ENCODE peak calls at places on chromosomes 11 and 22, in nine cellular contexts. H is stimulated activated CD4-positive, alpha-beta T cell treated with anti-CD3 and anti-CD28 coated beads, TNF-alpha, amount 100 ng/mL, for 4 hours; G is activated CD4-positive, alpha-beta T cell treated with anti-CD3 and anti-CD28 coated beads, Interleukin-2, amount 50 U/mL, for 48 hours; R is iris pigment epithelial cell; X is psoas muscle; W is HS-5; Z is esophagus squamous epithelium; Q is SW 1271; V is activated CD4-positive, alpha-beta memory T cell treated with anti-CD3 and anti-CD28 coated beads, Interleukin-2, amount 10 ng/mL, durations not matched to agents 7 days and 5 days. J is an unnamed sample.

GRCh38 chr11:74397531-74398243 is 546 bp downstream of the PGM2L1 start:
- DNase-seq in H (no peak), G (peak; percentile 33), R (peak; percentile 34), X (peak; percentile 24), W (no peak), Z (no peak), Q (no peak), V (peak; percentile 49), J (no peak)

GRCh38 chr11:56331861-56332491 is 13.9 kb upstream of the OR8K1 start:
- DNase-seq in H (no peak), G (no peak), R (no peak), X (no peak), W (no peak), Z (no peak), Q (no peak), V (no peak), J (no peak)

GRCh38 chr22:25700996-25701815 is 40.8 kb upstream of the MYO18B start:
- DNase-seq in H (no peak), G (no peak), R (peak; percentile 30), X (peak; percentile 32), W (no peak), Z (no peak), Q (no peak), V (no peak), J (no peak)

GRCh38 chr11:95337175-95337957 is 106.4 kb upstream of the SESN3 start:
- DNase-seq in H (no peak), G (peak; percentile 57), R (peak; percentile 61), X (peak; percentile 69), W (no peak), Z (no peak), Q (no peak), V (peak; percentile 41), J (no peak)

GRCh38 chr11:128737704-128738103 is 43.8 kb downstream of the FLI1 start:
- DNase-seq in H (no peak), G (no peak), R (peak; percentile 26), X (no peak), W (no peak), Z (no peak), Q (no peak), V (no peak), J (no peak)

GRCh38 chr22:30338802-30339201 is 12.1 kb upstream of the TBC1D10A start:
- DNase-seq in H (no peak), G (no peak), R (no peak), X (no peak), W (no peak), Z (no peak), Q (no peak), V (no peak), J (no peak)

GRCh38 chr11:69730500-69730899 is 26.7 kb upstream of the FGF19 start:
- DNase-seq in H (no peak), G (no peak), R (no peak), X (no peak), W (no peak), Z (no peak), Q (no peak), V (no peak), J (no peak)

GRCh38 chr11:18775492-18776292 is 15.9 kb downstream of the PTPN5 start:
- DNase-seq in H (no peak), G (peak; percentile 77), R (peak; percentile 54), X (peak; percentile 52), W (no peak), Z (no peak), Q (peak; percentile 23), V (peak; percentile 77), J (peak; percentile 15)

GRCh38 chr11:66637557-66638176 is 836 bp upstream of the RBM4 start:
- DNase-seq in H (no peak), G (no peak), R (peak; percentile 25), X (no peak), W (no peak), Z (no peak), Q (no peak), V (no peak), J (no peak)

GRCh38 chr11:60941371-60942119 is 10.4 kb downstream of the SLC15A3 start:
- DNase-seq in H (no peak), G (no peak), R (no peak), X (no peak), W (no peak), Z (no peak), Q (no peak), V (no peak), J (no peak)

GRCh38 chr11:10900686-10901415 is 43.0 kb upstream of the ZBED5 start:
- DNase-seq in H (no peak), G (no peak), R (peak; percentile 51), X (peak; percentile 31), W (no peak), Z (no peak), Q (no peak), V (no peak), J (no peak)

GRCh38 chr11:5335166-5335565 is 8.2 kb downstream of the OR51B5 start:
- DNase-seq in H (no peak), G (no peak), R (no peak), X (no peak), W (no peak), Z (no peak), Q (no peak), V (no peak), J (no peak)

GRCh38 chr11:12289667-12290476 is 87.5 kb upstream of the PARVA start:
- DNase-seq in H (no peak), G (no peak), R (no peak), X (no peak), W (no peak), Z (no peak), Q (no peak), V (no peak), J (no peak)

GRCh38 chr22:39306456-39307361 is 12.7 kb downstream of the RPL3 start:
- DNase-seq in H (peak; percentile 40), G (peak; percentile 74), R (peak; percentile 44), X (no peak), W (no peak), Z (no peak), Q (no peak), V (peak; percentile 65), J (no peak)

GRCh38 chr11:59776210-59777066 is 21.3 kb downstream of the STX3 start:
- DNase-seq in H (no peak), G (no peak), R (peak; percentile 89), X (no peak), W (peak; percentile 73), Z (no peak), Q (peak; percentile 65), V (no peak), J (no peak)

GRCh38 chr11:121309688-121310087 is 17.1 kb downstream of the SC5D start:
- DNase-seq in H (no peak), G (no peak), R (no peak), X (no peak), W (no peak), Z (no peak), Q (no peak), V (no peak), J (no peak)